ENCODE peak calls at places on chromosomes 11 and 22, in seven cellular contexts. C is choroid plexus epithelial cell; Y is tibial artery; F is effector memory CD8-positive, alpha-beta T cell; S is PC-3; U is mesothelial cell of epicardium; P is neural crest cell. A is an unnamed sample.

GRCh38 chr11:103681855-103682254 is 354.6 kb upstream of the DDI1 start:
- DNase-seq in C (no peak), Y (no peak), F (no peak), S (no peak), U (no peak), P (no peak), A (no peak)

GRCh38 chr22:29343313-29343805 is 27.9 kb upstream of the RASL10A start:
- DNase-seq in C (peak; percentile 88), Y (no peak), F (no peak), S (peak; percentile 47), U (no peak), P (no peak), A (peak; percentile 51)

GRCh38 chr22:40009953-40010751 is 15.4 kb downstream of the FAM83F start:
- DNase-seq in C (peak; percentile 31), Y (no peak), F (no peak), S (no peak), U (no peak), P (no peak), A (no peak)

GRCh38 chr11:43567396-43567975 is 113.1 kb upstream of the HSD17B12 start:
- DNase-seq in C (peak; percentile 83), Y (no peak), F (no peak), S (peak; percentile 63), U (no peak), P (no peak), A (no peak)

GRCh38 chr11:10618490-10618889 is 50.0 kb upstream of the LYVE1 start:
- DNase-seq in C (no peak), Y (no peak), F (no peak), S (no peak), U (no peak), P (no peak), A (no peak)

GRCh38 chr11:12785901-12786300 is 111.7 kb downstream of the TEAD1 start:
- DNase-seq in C (no peak), Y (no peak), F (no peak), S (no peak), U (no peak), P (no peak), A (no peak)

GRCh38 chr11:78798567-78799170 is 224.0 kb upstream of the NARS2 start:
- DNase-seq in C (peak; percentile 77), Y (peak; percentile 88), F (no peak), S (peak; percentile 85), U (peak; percentile 78), P (peak; percentile 81), A (peak; percentile 60)

GRCh38 chr22:19275104-19275503 is 16.4 kb downstream of the CLTCL1 start:
- DNase-seq in C (no peak), Y (no peak), F (no peak), S (no peak), U (no peak), P (no peak), A (no peak)

GRCh38 chr22:44587004-44587793 is 89.2 kb upstream of the RTL6 start:
- DNase-seq in C (peak; percentile 8), Y (peak; percentile 33), F (no peak), S (peak; percentile 44), U (no peak), P (no peak), A (no peak)

GRCh38 chr11:114075891-114076441 is 16.5 kb downstream of the ZBTB16 start:
- DNase-seq in C (peak; percentile 90), Y (no peak), F (peak; percentile 33), S (peak; percentile 51), U (peak; percentile 67), P (peak; percentile 62), A (no peak)

GRCh38 chr11:61907871-61908729 is 9.3 kb downstream of the RAB3IL1 start:
- DNase-seq in C (no peak), Y (no peak), F (no peak), S (no peak), U (no peak), P (no peak), A (no peak)

GRCh38 chr11:60845338-60845737 is 3.4 kb downstream of the CCDC86 start:
- DNase-seq in C (no peak), Y (no peak), F (no peak), S (no peak), U (no peak), P (no peak), A (no peak)

GRCh38 chr11:72616655-72617054 is 57.6 kb downstream of the PDE2A start:
- DNase-seq in C (no peak), Y (no peak), F (no peak), S (no peak), U (no peak), P (no peak), A (no peak)

GRCh38 chr11:102260241-102260640 is 57.0 kb upstream of the BIRC3 start:
- DNase-seq in C (no peak), Y (no peak), F (no peak), S (no peak), U (no peak), P (no peak), A (no peak)

GRCh38 chr11:118623291-118623655 is 15.9 kb downstream of the PHLDB1 start:
- DNase-seq in C (peak; percentile 56), Y (no peak), F (no peak), S (peak; percentile 71), U (no peak), P (no peak), A (peak; percentile 89)

GRCh38 chr11:78194490-78194889 is 5.8 kb downstream of the USP35 start:
- DNase-seq in C (no peak), Y (peak; percentile 35), F (no peak), S (peak; percentile 48), U (no peak), P (no peak), A (no peak)

GRCh38 chr22:31144223-31144622 is 3.9 kb upstream of the PLA2G3 start:
- DNase-seq in C (no peak), Y (no peak), F (no peak), S (peak; percentile 54), U (no peak), P (no peak), A (peak; percentile 5)

GRCh38 chr11:47967577-47968230 is 12.7 kb upstream of the PTPRJ start:
- DNase-seq in C (peak; percentile 66), Y (no peak), F (no peak), S (no peak), U (no peak), P (no peak), A (no peak)

A was measured in breast epithelium.